ENCODE peak calls at places on chromosome 1, in seven cellular contexts. P, R, D, I, L, Y and T are unnamed samples.

GRCh38 chr1:219555031-219555667 is 57.8 kb downstream of the ZC3H11B start:
- DNase-seq in P (peak; percentile 81), R (no peak), D (peak; percentile 79), I (no peak), L (no peak), Y (no peak), T (no peak)

GRCh38 chr1:117568999-117569398 is 36.8 kb upstream of the TENT5C start:
- DNase-seq in P (no peak), R (no peak), D (no peak), I (no peak), L (no peak), Y (no peak), T (no peak)

GRCh38 chr1:86068126-86068805 is 88.3 kb downstream of the COL24A1 start:
- DNase-seq in P (peak; percentile 15), R (no peak), D (peak; percentile 8), I (peak; percentile 54), L (no peak), Y (no peak), T (no peak)

GRCh38 chr1:238672262-238672661 is 714.1 kb upstream of the CHRM3 start:
- DNase-seq in P (no peak), R (no peak), D (peak; percentile 56), I (no peak), L (no peak), Y (no peak), T (no peak)

GRCh38 chr1:38154089-38154470 is 107.5 kb upstream of the POU3F1 start:
- DNase-seq in P (no peak), R (no peak), D (no peak), I (no peak), L (no peak), Y (no peak), T (no peak)

GRCh38 chr1:24866211-24867063 is 63.6 kb downstream of the RUNX3 start:
- DNase-seq in P (no peak), R (no peak), D (peak; percentile 33), I (no peak), L (no peak), Y (no peak), T (no peak)

GRCh38 chr1:151829352-151830046 is 2.1 kb downstream of the RORC start:
- DNase-seq in P (no peak), R (no peak), D (no peak), I (no peak), L (no peak), Y (no peak), T (no peak)

GRCh38 chr1:230909974-230910754 is 41.8 kb upstream of the C1orf198 start:
- DNase-seq in P (no peak), R (no peak), D (no peak), I (peak; percentile 82), L (no peak), Y (no peak), T (no peak)

GRCh38 chr1:37922767-37923550 is 23.9 kb downstream of the INPP5B start:
- DNase-seq in P (no peak), R (no peak), D (no peak), I (no peak), L (no peak), Y (no peak), T (no peak)

GRCh38 chr1:94783342-94784264 is 36.6 kb upstream of the SLC44A3 start:
- DNase-seq in P (peak; percentile 93), R (no peak), D (peak; percentile 87), I (peak; percentile 92), L (peak; percentile 73), Y (no peak), T (no peak)

GRCh38 chr1:117093870-117094621 is 27.5 kb downstream of the TRIM45 start:
- DNase-seq in P (peak; percentile 83), R (peak; percentile 37), D (peak; percentile 78), I (no peak), L (no peak), Y (no peak), T (no peak)

GRCh38 chr1:113041569-113042335 is 31.2 kb upstream of the LRIG2 start:
- DNase-seq in P (no peak), R (no peak), D (peak; percentile 25), I (no peak), L (no peak), Y (no peak), T (no peak)

GRCh38 chr1:224427346-224427745 is 7.3 kb downstream of the WDR26 start:
- DNase-seq in P (peak; percentile 84), R (no peak), D (peak; percentile 89), I (no peak), L (no peak), Y (no peak), T (no peak)

GRCh38 chr1:57747818-57748217 is 324.0 kb upstream of the DAB1 start:
- DNase-seq in P (no peak), R (no peak), D (no peak), I (no peak), L (no peak), Y (no peak), T (no peak)

GRCh38 chr1:3076388-3076740 is 7.4 kb downstream of the PRDM16 start:
- DNase-seq in P (no peak), R (no peak), D (no peak), I (no peak), L (no peak), Y (no peak), T (no peak)

GRCh38 chr1:234505774-234506114 is 26.8 kb upstream of the TARBP1 start:
- DNase-seq in P (peak; percentile 93), R (no peak), D (peak; percentile 99), I (no peak), L (no peak), Y (no peak), T (no peak)

GRCh38 chr1:197692965-197693364 is 82.3 kb downstream of the DENND1B start:
- DNase-seq in P (peak; percentile 59), R (no peak), D (peak; percentile 46), I (no peak), L (no peak), Y (no peak), T (no peak)

GRCh38 chr1:61156576-61157239 is 74.3 kb downstream of the NFIA start:
- DNase-seq in P (no peak), R (no peak), D (no peak), I (no peak), L (no peak), Y (no peak), T (no peak)

GRCh38 chr1:61152066-61152465 is 69.7 kb downstream of the NFIA start:
- DNase-seq in P (no peak), R (no peak), D (no peak), I (no peak), L (no peak), Y (no peak), T (no peak)

GRCh38 chr1:61149010-61149860 is 66.9 kb downstream of the NFIA start:
- DNase-seq in P (no peak), R (no peak), D (no peak), I (no peak), L (no peak), Y (no peak), T (no peak)

GRCh38 chr1:61157420-61157987 is 75.1 kb downstream of the NFIA start:
- DNase-seq in P (peak; percentile 58), R (no peak), D (no peak), I (no peak), L (no peak), Y (no peak), T (no peak)

DNA sequence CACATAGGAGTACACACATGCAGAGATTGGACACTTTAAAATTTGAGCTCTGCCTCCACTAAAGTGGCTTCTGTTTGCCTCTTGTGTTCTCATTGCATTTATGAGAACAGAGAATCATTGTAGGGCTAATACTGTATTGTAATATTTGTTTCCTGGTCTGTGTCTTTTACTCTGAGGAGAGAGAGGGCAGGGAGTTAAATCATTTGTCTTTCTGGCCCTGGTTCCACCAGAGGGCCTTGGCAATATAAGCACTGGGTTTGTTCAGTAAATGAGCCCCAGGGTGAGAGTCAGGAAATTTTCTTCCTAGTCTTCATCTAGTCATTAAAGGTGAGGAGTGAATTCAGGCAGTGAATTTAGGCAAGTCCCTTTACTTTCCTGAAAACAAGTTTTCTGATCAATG is 70.3 kb downstream of the NFIA start:
- DNase-seq in P (no peak), R (no peak), D (no peak), I (no peak), L (no peak), Y (no peak), T (no peak)
- TF ChIP-seq CTCF in P (no peak), R (no peak), D (no peak), I (no peak), L (no peak), Y (no peak), T (no peak)

GRCh38 chr1:108645479-108646184 is 15.3 kb downstream of the HENMT1 start:
- DNase-seq in P (no peak), R (no peak), D (no peak), I (no peak), L (no peak), Y (no peak), T (no peak)
- TF ChIP-seq CTCF in P (no peak), R (no peak), D (no peak), I (no peak), L (no peak), Y (no peak), T (no peak)

DNA sequence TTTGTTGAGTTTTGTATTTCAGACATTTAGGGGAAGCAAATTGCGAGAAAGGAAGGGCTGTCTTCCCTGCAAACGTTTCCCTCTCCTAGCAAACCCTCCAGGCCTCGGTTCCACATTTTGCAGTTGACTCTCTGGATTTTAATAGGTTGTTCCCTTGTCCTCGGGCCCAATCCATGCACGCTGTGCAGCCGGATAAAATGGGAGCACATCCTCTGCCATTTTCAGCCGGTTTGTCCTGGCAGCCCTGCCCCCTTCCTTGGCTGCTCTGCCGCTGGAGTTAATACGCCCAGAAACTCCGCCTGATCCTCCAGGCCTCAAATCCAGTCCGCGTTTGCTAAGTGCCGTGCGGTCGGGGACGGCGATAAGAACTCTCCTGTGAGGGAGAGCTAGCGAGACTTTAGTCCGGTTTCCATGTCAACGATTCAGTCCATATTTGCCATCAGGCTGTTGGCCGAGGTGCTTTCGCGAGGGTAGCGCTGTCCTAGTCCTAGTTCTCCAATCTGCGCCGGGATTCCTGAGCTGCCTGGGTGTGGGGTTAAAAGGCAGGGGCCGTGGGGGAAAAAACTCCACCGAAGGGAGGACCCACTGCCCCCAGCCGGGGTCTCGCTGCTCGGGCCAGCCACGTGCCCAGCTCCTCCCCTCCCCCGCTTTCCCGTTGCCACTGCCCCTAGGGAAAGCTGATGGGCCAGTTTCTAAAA is 2.9 kb upstream of the ARID1A start:
- DNase-seq in P (peak; percentile 99), R (peak; percentile 90), D (peak; percentile 98), I (peak; percentile 98), L (peak; percentile 97), Y (peak; percentile 80), T (peak; percentile 96)
- TF ChIP-seq CTCF in P (no peak), R (no peak), D (no peak), I (no peak), L (no peak), Y (no peak), T (peak; percentile 21)

DNA sequence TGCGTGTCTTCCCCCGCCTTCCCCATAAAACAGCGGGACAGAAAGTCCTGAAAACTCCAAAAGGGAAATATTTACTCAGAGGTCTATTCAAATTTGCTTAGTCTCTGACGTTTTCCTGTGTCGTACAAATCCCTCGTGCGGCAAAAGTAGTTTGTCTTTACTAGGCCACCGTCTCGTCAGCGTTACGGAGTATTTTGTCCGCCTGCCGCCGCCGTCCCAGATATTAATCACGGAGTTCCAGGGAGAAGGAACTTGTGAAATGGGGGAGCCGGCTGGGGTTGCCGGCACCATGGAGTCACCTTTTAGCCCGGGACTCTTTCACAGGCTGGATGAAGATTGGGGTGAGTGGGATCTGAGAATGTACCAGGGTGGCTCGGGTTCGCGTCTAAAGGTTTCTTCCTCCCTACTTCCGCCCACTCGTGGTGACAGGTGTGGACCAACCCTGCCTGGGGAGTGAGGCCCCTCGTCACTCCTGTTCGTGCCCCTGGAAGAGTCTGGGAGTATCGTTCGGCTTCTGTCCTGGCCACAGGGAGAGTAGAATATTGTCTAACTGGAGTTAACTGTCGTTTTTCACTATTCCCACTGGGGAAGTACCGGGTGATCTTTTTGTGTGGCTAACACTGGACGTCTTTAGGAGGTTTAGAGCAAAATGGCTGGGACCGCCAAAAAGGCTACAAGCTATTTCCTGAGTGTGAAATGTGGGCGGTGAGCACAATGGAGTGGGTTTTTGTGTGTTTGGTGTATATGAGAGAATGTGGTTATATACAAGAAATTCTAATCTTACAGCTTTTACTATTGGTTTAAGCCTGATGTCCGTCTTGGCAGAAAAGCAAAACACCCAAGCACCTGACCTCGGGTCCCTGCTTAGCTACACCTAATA is at the start of gene ATF6:
- DNase-seq in P (peak; percentile 97), R (peak; percentile 71), D (peak; percentile 98), I (peak; percentile 97), L (peak; percentile 91), Y (peak; percentile 71), T (no peak)
- TF ChIP-seq CTCF in P (no peak), R (no peak), D (no peak), I (no peak), L (no peak), Y (no peak), T (no peak)